ENCODE peak calls at places on chromosomes 6 and 20, in six cellular contexts. O, H, J, K, D and G are unnamed samples.

GRCh38 chr6:51339728-51340127 is 521.1 kb downstream of the TFAP2B start:
- DNase-seq in K (no peak), O (no peak), D (no peak), J (no peak), H (no peak), G (no peak)

GRCh38 chr6:128952902-128953301 is 70.0 kb downstream of the LAMA2 start:
- DNase-seq in J (no peak), H (no peak), D (no peak), O (no peak), K (no peak), G (no peak)

GRCh38 chr6:56318851-56319250 is 71.5 kb upstream of the COL21A1 start:
- DNase-seq in O (no peak), H (no peak), D (no peak), K (no peak), J (no peak), G (no peak)

GRCh38 chr20:62088258-62089127 is 22.8 kb upstream of the TAF4 start:
- DNase-seq in D (no peak), O (no peak), J (no peak), K (no peak), H (no peak), G (no peak)

GRCh38 chr20:60700728-60701127 is 551.3 kb upstream of the CDH4 start:
- DNase-seq in K (no peak), O (no peak), J (no peak), D (no peak), H (no peak), G (no peak)

GRCh38 chr20:54557836-54558590 is 82.6 kb downstream of the DOK5 start:
- DNase-seq in H (no peak), K (no peak), J (no peak), O (no peak), D (no peak), G (no peak)

GRCh38 chr6:105733556-105734162 is 330.8 kb upstream of the PREP start:
- DNase-seq in O (no peak), H (no peak), D (no peak), K (no peak), J (no peak), G (no peak)

GRCh38 chr6:25223421-25224052 is 55.6 kb upstream of the CARMIL1 start:
- DNase-seq in H (peak; percentile 75), O (peak; percentile 71), D (peak; percentile 70), K (no peak), J (peak; percentile 42), G (no peak)

GRCh38 chr6:20850687-20851416 is 316.6 kb downstream of the CDKAL1 start:
- DNase-seq in D (no peak), H (no peak), O (no peak), J (no peak), K (no peak), G (no peak)

GRCh38 chr6:45495404-45496084 is 117.8 kb upstream of the SUPT3H start:
- DNase-seq in O (no peak), H (no peak), J (no peak), K (no peak), D (no peak), G (no peak)

GRCh38 chr6:158081657-158081935 is 86.5 kb downstream of the SERAC1 start:
- DNase-seq in H (no peak), O (no peak), D (no peak), J (no peak), K (no peak), G (no peak)

GRCh38 chr6:38504996-38505395 is 134.7 kb downstream of the BTBD9 start:
- DNase-seq in D (no peak), H (no peak), K (no peak), O (no peak), J (no peak), G (no peak)

GRCh38 chr6:167907837-167908681 is 81.3 kb downstream of the AFDN start:
- DNase-seq in O (no peak), J (peak; percentile 42), H (no peak), K (no peak), D (no peak), G (no peak)

GRCh38 chr6:113862112-113862511 is 5.0 kb downstream of the MARCKS start:
- DNase-seq in O (no peak), K (no peak), D (no peak), H (no peak), J (no peak), G (no peak)

GRCh38 chr20:56624786-56625681 is 4.1 kb upstream of the TFAP2C start:
- DNase-seq in D (no peak), O (no peak), H (no peak), K (no peak), J (no peak), G (no peak)

GRCh38 chr6:164640946-164641345 is 668.5 kb downstream of the C6orf118 start:
- DNase-seq in D (no peak), H (no peak), O (no peak), K (no peak), J (no peak), G (no peak)

GRCh38 chr20:58895796-58896180 is 43.3 kb downstream of the GNAS start:
- DNase-seq in D (no peak), H (no peak), K (no peak), O (no peak), J (no peak), G (no peak)
- TF ChIP-seq POLR2A in D (no peak), H (no peak), K (no peak), O (no peak), J (no peak), G (no peak)

GRCh38 chr6:155399062-155399746 is 56.4 kb downstream of the NOX3 start:
- DNase-seq in K (no peak), J (no peak), O (no peak), H (no peak), D (no peak), G (no peak)
- TF ChIP-seq POLR2A in K (no peak), J (no peak), O (no peak), H (no peak), D (no peak), G (no peak)

DNA sequence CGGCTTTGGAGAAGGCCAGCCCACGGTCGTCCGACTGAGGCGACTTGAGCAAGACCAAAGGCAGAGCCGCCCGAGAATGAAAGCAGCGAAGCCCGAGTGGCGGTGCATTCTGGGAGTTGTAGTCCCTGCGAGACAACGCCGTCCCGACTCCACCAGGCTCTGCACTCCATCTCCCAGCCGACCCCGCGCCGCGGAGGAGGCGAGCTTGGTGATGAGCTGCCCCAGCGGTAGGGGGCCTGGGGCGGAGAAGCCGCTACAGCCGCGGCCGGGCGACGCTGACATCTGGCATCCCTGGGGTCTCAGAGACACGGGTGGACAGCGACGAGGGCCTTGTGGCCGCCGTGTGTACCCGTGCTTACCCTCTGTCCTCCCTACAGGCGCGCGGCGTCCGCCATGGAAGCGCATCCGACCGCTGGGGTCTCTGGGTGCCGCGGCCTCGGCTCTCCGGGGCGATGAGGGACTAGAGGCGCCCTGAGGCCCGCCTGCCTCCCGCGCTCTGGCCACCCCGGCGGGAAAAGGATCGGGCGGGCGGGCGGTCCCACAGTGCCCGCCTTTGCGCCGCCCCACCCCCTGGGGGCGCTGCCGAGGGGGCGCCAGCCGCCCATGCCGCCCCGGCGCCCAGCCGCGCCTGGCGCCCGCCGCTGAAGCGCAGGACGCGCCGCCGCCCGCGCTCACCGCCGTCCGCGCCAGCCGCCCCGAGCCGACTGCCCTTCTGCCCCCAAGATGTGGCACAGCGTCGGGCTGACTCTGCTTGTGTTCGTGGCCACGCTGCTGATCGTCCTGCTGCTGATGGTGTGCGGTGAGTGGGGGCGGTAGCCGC is at the start of gene SMIM13:
- DNase-seq in D (peak; percentile 98), H (peak; percentile 97), O (peak; percentile 98), K (peak; percentile 92), J (peak; percentile 98), G (peak; percentile 90)
- TF ChIP-seq POLR2A in D (no peak), H (peak; percentile 85), O (peak; percentile 80), K (peak; percentile 67), J (peak; percentile 80), G (peak; percentile 75)

DNA sequence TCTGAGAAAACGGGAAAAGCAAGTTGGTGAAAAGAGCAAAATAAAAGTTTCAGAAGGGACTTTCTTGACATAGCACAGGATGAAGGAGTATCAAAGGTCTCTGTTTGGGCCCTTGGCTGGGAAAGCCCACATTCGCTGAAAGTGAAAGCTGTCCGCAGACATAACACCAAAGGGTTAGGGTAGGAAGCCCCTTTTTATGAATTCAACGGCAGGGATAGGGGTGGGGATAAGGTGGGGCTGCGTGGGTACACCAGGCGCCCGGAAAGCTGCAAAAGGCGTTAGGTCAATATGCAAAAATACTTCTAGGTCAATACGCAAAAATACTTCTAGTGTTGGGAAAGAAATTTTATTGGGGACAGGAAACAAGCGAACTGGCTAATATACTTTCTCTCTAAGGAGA is 135.1 kb downstream of the OR2B2 start:
- DNase-seq in D (no peak), K (no peak), H (no peak), J (no peak), O (no peak), G (no peak)
- TF ChIP-seq POLR2A in D (no peak), K (no peak), H (no peak), J (no peak), O (no peak), G (no peak)

GRCh38 chr6:36604090-36605060 is 10.2 kb downstream of the SRSF3 start:
- DNase-seq in J (no peak), H (no peak), O (no peak), D (no peak), K (no peak), G (no peak)

GRCh38 chr6:36605102-36605501 is 10.9 kb downstream of the SRSF3 start:
- DNase-seq in H (no peak), D (no peak), K (no peak), O (no peak), J (no peak), G (no peak)

GRCh38 chr6:36605560-36606391 is 11.6 kb downstream of the SRSF3 start:
- DNase-seq in J (no peak), O (no peak), D (no peak), K (no peak), H (no peak), G (no peak)

GRCh38 chr6:36600564-36601146 is 6.5 kb downstream of the SRSF3 start:
- DNase-seq in K (no peak), O (no peak), D (no peak), J (no peak), H (no peak), G (no peak)

DNA sequence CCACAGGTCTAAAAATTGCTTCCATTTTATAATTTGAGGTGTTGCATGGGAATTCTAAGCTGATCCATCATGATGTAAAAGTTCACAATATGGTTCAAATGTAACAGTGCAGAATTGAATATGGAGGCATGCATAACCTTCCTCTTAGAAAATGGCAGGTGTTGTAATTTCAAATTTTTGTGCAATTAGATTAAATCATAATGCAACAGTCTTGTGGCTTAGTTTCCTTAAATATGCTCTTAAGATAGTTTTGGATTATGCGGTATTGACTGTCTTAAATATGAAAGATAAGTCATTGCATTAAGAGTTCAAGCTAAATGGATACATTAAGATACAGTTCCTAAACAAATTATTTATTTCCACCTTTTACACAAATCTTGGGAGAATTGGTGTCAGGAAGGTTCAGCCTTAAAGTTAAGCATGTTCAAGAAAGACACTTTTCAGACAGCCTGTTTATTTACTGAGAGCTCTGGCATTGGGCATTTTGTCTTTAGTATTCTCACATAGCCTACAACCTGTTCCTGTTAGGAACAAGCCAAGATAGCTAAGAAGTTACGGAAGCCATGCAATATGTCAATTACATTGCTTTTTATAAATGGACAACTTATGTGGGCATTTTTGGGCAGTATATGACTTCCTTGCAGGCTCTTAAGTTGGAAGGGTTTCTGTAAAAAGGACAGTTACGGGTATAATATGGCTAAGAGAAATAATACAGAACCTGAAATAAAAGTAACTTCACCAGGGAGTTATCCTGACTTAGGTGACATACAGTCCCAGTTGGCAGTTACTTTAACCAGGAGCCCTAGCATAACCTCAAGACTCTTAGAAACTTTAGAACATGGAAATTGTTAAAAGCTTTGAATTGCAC is 9.3 kb downstream of the SRSF3 start:
- DNase-seq in K (no peak), D (no peak), O (no peak), J (no peak), H (no peak), G (no peak)
- TF ChIP-seq POLR2A in K (peak; percentile 26), D (no peak), O (no peak), J (no peak), H (no peak), G (peak; percentile 53)